ENCODE peak calls at places on chromosome 7, in seven cellular contexts. N is adrenal gland, Y is breast epithelium, Q is heart left ventricle, D is A549, L is IMR-90, T is tibial nerve. F is an unnamed sample.

GRCh38 chr7:78499283-78499682 is 700.7 kb downstream of the PHTF2 start:
- DNase-seq in Q (no peak), Y (no peak), N (no peak), D (no peak), T (no peak), L (peak; percentile 46), F (no peak)

GRCh38 chr7:115135769-115136410 is 214.0 kb downstream of the MDFIC start:
- DNase-seq in D (no peak), N (no peak), Q (no peak), L (no peak), Y (no peak), T (no peak), F (no peak)

GRCh38 chr7:38222481-38223096 is 44.5 kb downstream of the STARD3NL start:
- DNase-seq in Y (no peak), Q (no peak), L (peak; percentile 62), N (peak; percentile 41), D (peak; percentile 67), T (no peak), F (no peak)

GRCh38 chr7:4951903-4952636 is 6.9 kb downstream of the MMD2 start:
- DNase-seq in T (no peak), Y (no peak), Q (no peak), D (no peak), N (no peak), L (peak; percentile 10), F (no peak)

GRCh38 chr7:46738165-46738564 is 817.1 kb upstream of the IGFBP3 start:
- DNase-seq in T (no peak), L (peak; percentile 69), Y (no peak), Q (no peak), D (no peak), N (no peak), F (no peak)

GRCh38 chr7:157299613-157300405 is 37.0 kb upstream of the DNAJB6 start:
- DNase-seq in T (no peak), Y (no peak), D (peak; percentile 87), N (no peak), Q (no peak), L (no peak), F (no peak)

GRCh38 chr7:148662646-148663045 is 36.1 kb upstream of the CUL1 start:
- DNase-seq in L (no peak), Q (no peak), Y (no peak), D (no peak), N (no peak), T (no peak), F (no peak)

GRCh38 chr7:4715385-4715770 is 33.3 kb downstream of the FOXK1 start:
- DNase-seq in L (peak; percentile 88), N (peak; percentile 62), T (no peak), Q (peak; percentile 84), D (peak; percentile 39), Y (peak; percentile 67), F (peak; percentile 60)

GRCh38 chr7:148489678-148490077 is 100.9 kb upstream of the C7orf33 start:
- DNase-seq in Y (no peak), L (no peak), N (no peak), T (no peak), D (no peak), Q (no peak), F (no peak)

GRCh38 chr7:44211126-44211675 is 10.4 kb downstream of the YKT6 start:
- DNase-seq in N (no peak), D (no peak), Y (no peak), T (no peak), L (no peak), Q (no peak), F (no peak)

GRCh38 chr7:33806284-33807157 is 98.8 kb upstream of the BMPER start:
- DNase-seq in Y (no peak), T (no peak), N (no peak), L (peak; percentile 10), D (no peak), Q (peak; percentile 72), F (no peak)

GRCh38 chr7:63117-63480 is 129.3 kb upstream of the FAM20C start:
- DNase-seq in Q (peak; percentile 26), N (no peak), D (no peak), L (no peak), T (no peak), Y (no peak), F (peak; percentile 52)

GRCh38 chr7:4730971-4731370 is 44.5 kb upstream of the AP5Z1 start:
- DNase-seq in T (no peak), N (no peak), L (no peak), D (no peak), Y (no peak), Q (no peak), F (no peak)

GRCh38 chr7:574661-575395 is 55.2 kb upstream of the PDGFA start:
- DNase-seq in L (no peak), N (no peak), Q (no peak), Y (no peak), D (no peak), T (no peak), F (no peak)

GRCh38 chr7:101088069-101088425 is 2.8 kb downstream of the TRIM56 start:
- DNase-seq in Y (no peak), D (no peak), T (no peak), Q (no peak), N (no peak), L (no peak), F (no peak)

GRCh38 chr7:95433129-95433528 is 1.7 kb downstream of the PON2 start:
- DNase-seq in L (no peak), Q (no peak), D (no peak), Y (no peak), N (no peak), T (no peak), F (no peak)

GRCh38 chr7:129362528-129362927 is 71.7 kb upstream of the STRIP2 start:
- DNase-seq in L (no peak), D (no peak), T (no peak), Q (no peak), Y (no peak), N (no peak), F (no peak)

GRCh38 chr7:1487466-1487865 is 16.7 kb downstream of the INTS1 start:
- DNase-seq in L (no peak), Y (no peak), Q (no peak), N (no peak), D (no peak), T (no peak), F (no peak)

GRCh38 chr7:134784251-134785049 is 5.0 kb downstream of the CALD1 start:
- DNase-seq in L (no peak), N (no peak), Q (no peak), Y (no peak), T (no peak), D (no peak), F (no peak)

GRCh38 chr7:35757574-35757973 is 43.3 kb upstream of the SEPTIN7 start:
- DNase-seq in N (no peak), D (no peak), Q (no peak), Y (no peak), T (no peak), L (no peak), F (peak; percentile 61)

GRCh38 chr7:35754741-35755140 is 46.1 kb upstream of the SEPTIN7 start:
- DNase-seq in Y (no peak), L (peak; percentile 17), D (no peak), T (no peak), Q (no peak), N (no peak), F (no peak)

GRCh38 chr7:35755711-35756110 is 45.1 kb upstream of the SEPTIN7 start:
- DNase-seq in T (no peak), N (no peak), L (no peak), D (no peak), Q (no peak), Y (no peak), F (no peak)

GRCh38 chr7:35752727-35753126 is 48.1 kb upstream of the SEPTIN7 start:
- DNase-seq in D (no peak), N (no peak), Y (no peak), L (no peak), Q (no peak), T (no peak), F (no peak)

GRCh38 chr7:35753761-35754603 is 46.9 kb upstream of the SEPTIN7 start:
- DNase-seq in Y (no peak), N (no peak), D (no peak), Q (peak; percentile 78), T (no peak), L (peak; percentile 66), F (no peak)
- H3K27ac ChIP-seq in Y (peak overlapping the region; percentile 64), N (no peak overlapping the region), D (no peak overlapping the region), Q (peak overlapping the region; percentile 75), T (peak overlapping the region; percentile 69), L (peak overlapping the region; percentile 56), F (no peak overlapping the region)

DNA sequence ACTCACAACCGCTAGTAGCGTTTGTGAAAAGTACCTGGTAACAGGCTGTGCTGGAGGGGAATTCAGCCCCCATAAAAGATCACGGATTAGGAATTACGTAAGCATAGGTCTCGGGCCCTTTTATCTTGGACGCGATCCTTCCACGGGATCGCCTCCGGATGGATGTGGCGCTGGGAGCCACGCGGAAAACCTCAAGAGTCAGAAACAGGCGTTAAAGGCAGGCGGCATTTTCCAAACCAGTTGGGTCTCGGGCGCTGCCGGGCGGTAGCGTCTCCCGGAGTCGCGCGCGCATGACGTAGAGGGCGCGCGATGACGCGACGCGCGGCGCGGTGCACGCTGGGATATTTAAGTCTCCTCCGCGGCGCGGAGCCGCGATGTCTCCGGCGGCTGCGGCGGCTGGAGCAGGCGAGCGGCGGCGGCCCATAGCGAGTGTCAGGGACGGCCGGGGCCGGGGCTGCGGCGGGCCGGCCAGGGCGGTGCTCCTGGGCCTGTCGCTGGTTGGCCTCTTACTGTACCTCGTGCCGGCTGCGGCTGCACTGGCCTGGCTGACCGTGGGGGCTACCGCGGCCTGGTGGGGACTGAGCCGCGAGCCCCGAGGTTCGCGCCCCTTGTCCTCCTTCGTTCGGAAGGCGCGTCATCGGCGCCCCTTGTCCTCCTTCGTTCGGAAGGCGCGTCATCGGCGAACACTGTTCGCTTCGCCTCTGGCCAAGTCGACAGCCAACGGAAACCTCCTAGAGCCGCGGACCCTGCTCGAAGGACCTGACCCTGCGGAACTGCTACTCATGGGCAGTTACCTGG is at the start of gene POM121:
- DNase-seq in Q (peak; percentile 86), L (peak; percentile 86), N (peak; percentile 85), D (peak; percentile 92), Y (peak; percentile 74), T (peak; percentile 75), F (peak; percentile 85)
- TF ChIP-seq POLR2A in Q (no peak), L (peak; percentile 92), N (peak; percentile 88), D (peak; percentile 76), Y (no peak), T (no peak), F (peak; percentile 73)

GRCh38 chr7:104976966-104977636 is 36.9 kb upstream of the KMT2E start:
- DNase-seq in Y (no peak), Q (no peak), D (no peak), T (no peak), N (no peak), L (no peak), F (no peak)
- H3K27ac ChIP-seq in Y (peak overlapping the region; percentile 82), Q (peak overlapping the region; percentile 84), D (no peak overlapping the region), T (peak overlapping the region; percentile 98), N (no peak overlapping the region), L (peak overlapping the region; percentile 40), F (no peak overlapping the region)

GRCh38 chr7:24573008-24573553 is at the start of gene PALS2:
- DNase-seq in D (peak; percentile 77), Y (peak; percentile 34), L (peak; percentile 58), Q (peak; percentile 67), T (peak; percentile 43), N (peak; percentile 82), F (peak; percentile 81)

GRCh38 chr7:24572421-24573007 is 738 bp upstream of the PALS2 start:
- DNase-seq in Y (peak; percentile 35), N (peak; percentile 56), L (peak; percentile 32), Q (peak; percentile 43), D (peak; percentile 12), T (peak; percentile 14), F (peak; percentile 56)

GRCh38 chr7:24572014-24572413 is 1.2 kb upstream of the PALS2 start:
- DNase-seq in Y (no peak), N (no peak), T (no peak), L (no peak), D (no peak), Q (no peak), F (no peak)

GRCh38 chr7:24574365-24574764 is 1.1 kb downstream of the PALS2 start:
- DNase-seq in Y (no peak), L (peak; percentile 18), D (peak; percentile 6), Q (no peak), N (no peak), T (no peak), F (no peak)

GRCh38 chr7:24573554-24574338 is 494 bp downstream of the PALS2 start:
- DNase-seq in Q (peak; percentile 39), D (peak; percentile 44), Y (peak; percentile 24), L (peak; percentile 50), N (peak; percentile 40), T (peak; percentile 15), F (peak; percentile 69)
- TF ChIP-seq POLR2A in Q (no peak), D (no peak), Y (no peak), L (no peak), N (peak; percentile 21), T (no peak), F (peak; percentile 49)